ENCODE peak calls at places on chromosomes 7 and 10, in four cellular contexts. L, Z, T and R are unnamed samples.

GRCh38 chr7:101200862-101201599 is at the start of gene MOGAT3:
- DNase-seq in T (no peak), L (no peak), Z (no peak), R (peak)

GRCh38 chr10:96272256-96272985 is 1.1 kb upstream of the BLNK start:
- DNase-seq in Z (no peak), T (no peak), L (no peak), R (no peak)

GRCh38 chr10:122249991-122250750 is 20.9 kb upstream of the BTBD16 start:
- DNase-seq in L (no peak), Z (peak), T (no peak), R (no peak)

GRCh38 chr10:76129213-76129612 is 697.8 kb downstream of the LRMDA start:
- DNase-seq in T (no peak), Z (no peak), L (no peak), R (no peak)

GRCh38 chr7:18445916-18446520 is 49.5 kb upstream of the HDAC9 start:
- DNase-seq in T (no peak), L (no peak), Z (no peak), R (no peak)

GRCh38 chr7:1454471-1455065 is 4.7 kb downstream of the MICALL2 start:
- DNase-seq in T (no peak), L (no peak), Z (peak), R (no peak)

GRCh38 chr10:79223346-79224048 is 123.8 kb upstream of the PPIF start:
- DNase-seq in T (no peak), Z (peak), L (peak), R (no peak)

GRCh38 chr10:21021843-21022594 is 124.9 kb upstream of the NEBL start:
- DNase-seq in Z (no peak), L (no peak), T (no peak), R (no peak)

GRCh38 chr7:1108264-1108920 is 20.5 kb downstream of the GPER1 start:
- DNase-seq in L (no peak), Z (peak), T (no peak), R (no peak)

GRCh38 chr7:4416436-4417092 is 265.5 kb upstream of the FOXK1 start:
- DNase-seq in Z (peak), T (no peak), L (peak), R (no peak)

GRCh38 chr7:148905093-148905666 is 21.1 kb upstream of the EZH2 start:
- DNase-seq in T (no peak), Z (no peak), L (no peak), R (no peak)

GRCh38 chr10:122341141-122341810 is 33.2 kb upstream of the PLEKHA1 start:
- DNase-seq in T (no peak), Z (peak), L (peak), R (no peak)

GRCh38 chr7:83468251-83468739 is 180.6 kb downstream of the SEMA3E start:
- DNase-seq in L (peak), Z (peak), T (no peak), R (peak)

GRCh38 chr7:30837581-30837980 is 66.4 kb downstream of the MINDY4 start:
- DNase-seq in L (no peak), T (no peak), Z (no peak), R (no peak)

GRCh38 chr10:24668247-24668646 is 55.4 kb downstream of the ARHGAP21 start:
- DNase-seq in L (no peak), T (no peak), Z (no peak), R (no peak)

GRCh38 chr7:138556771-138557484 is 96.9 kb downstream of the TRIM24 start:
- DNase-seq in T (no peak), L (peak), Z (no peak), R (no peak)